ENCODE peak calls at places on chromosomes 1 and 21, in four cellular contexts. J is ACHN, V is coronary artery, P is mesendoderm. Y is an unnamed sample.

GRCh38 chr1:177914603-177915002 is 55.3 kb downstream of the SEC16B start:
- DNase-seq in J (no peak), V (no peak), P (no peak), Y (no peak)

GRCh38 chr1:24226754-24227153 is 39.7 kb upstream of the IFNLR1 start:
- DNase-seq in J (no peak), V (no peak), P (no peak), Y (no peak)

GRCh38 chr21:42336065-42336464 is 14.7 kb downstream of the TFF2 start:
- DNase-seq in J (no peak), V (peak), P (peak), Y (no peak)

GRCh38 chr1:243501002-243501401 is 245.2 kb downstream of the SDCCAG8 start:
- DNase-seq in J (no peak), V (no peak), P (no peak), Y (no peak)

GRCh38 chr1:185495017-185495416 is 178.0 kb upstream of the IVNS1ABP start:
- DNase-seq in J (no peak), V (no peak), P (no peak), Y (no peak)

GRCh38 chr21:42155045-42155855 is 63.7 kb upstream of the ABCG1 start:
- DNase-seq in J (no peak), V (peak), P (no peak), Y (no peak)

GRCh38 chr1:201108614-201109013 is 3.6 kb downstream of the CACNA1S start:
- DNase-seq in J (no peak), V (no peak), P (peak), Y (no peak)

GRCh38 chr1:12583484-12583883 is 34.5 kb downstream of the DHRS3 start:
- DNase-seq in J (no peak), V (no peak), P (no peak), Y (no peak)

GRCh38 chr1:8373547-8374270 is 55.8 kb downstream of the SLC45A1 start:
- DNase-seq in J (peak), V (peak), P (peak), Y (peak)

GRCh38 chr1:17759114-17759513 is 4.0 kb downstream of the ACTL8 start:
- DNase-seq in J (no peak), V (no peak), P (peak), Y (no peak)

GRCh38 chr1:182279724-182280506 is 111.7 kb downstream of the GLUL start:
- DNase-seq in J (no peak), V (no peak), P (peak), Y (no peak)

GRCh38 chr1:42424201-42424600 is 31.6 kb downstream of the ZMYND12 start:
- DNase-seq in J (no peak), V (no peak), P (no peak), Y (no peak)

GRCh38 chr1:54813479-54814147 is 12.5 kb upstream of the TTC22 start:
- DNase-seq in J (no peak), V (peak), P (peak), Y (no peak)

GRCh38 chr1:247540536-247540935 is 4.3 kb upstream of the OR2C3 start:
- DNase-seq in J (no peak), V (no peak), P (no peak), Y (no peak)

GRCh38 chr1:201447911-201448871 is 20.8 kb downstream of the PHLDA3 start:
- DNase-seq in J (peak), V (peak), P (peak), Y (peak)

GRCh38 chr1:20411196-20411980 is 74.6 kb downstream of the CAMK2N1 start:
- DNase-seq in J (peak), V (peak), P (peak), Y (peak)

GRCh38 chr1:246959944-246960693 is 28.4 kb upstream of the AHCTF1 start:
- DNase-seq in J (no peak), V (no peak), P (no peak), Y (no peak)

GRCh38 chr21:44901391-44902074 is 19.2 kb downstream of the ITGB2 start:
- DNase-seq in J (no peak), V (no peak), P (no peak), Y (no peak)

GRCh38 chr1:173669491-173669941 is at the start of gene ANKRD45:
- DNase-seq in J (peak), V (no peak), P (peak), Y (no peak)

GRCh38 chr1:42815938-42816599 is 853 bp upstream of the ERMAP start:
- DNase-seq in J (peak), V (no peak), P (peak), Y (no peak)

GRCh38 chr1:20711285-20712209 is 6.3 kb downstream of the KIF17 start:
- DNase-seq in J (no peak), V (no peak), P (peak), Y (no peak)

GRCh38 chr1:30536530-30536929 is 186.9 kb downstream of the MATN1 start:
- DNase-seq in J (no peak), V (peak), P (no peak), Y (no peak)

Y was measured in RCC 7860.